ENCODE peak calls at places on chromosomes 7 and 10, in four cellular contexts. Z is K562, B is SK-N-SH, K is H1. O is an unnamed sample.
A peak's percentile ranks its signal among the peaks of the same experiment; 100 is the strongest.

GRCh38 chr7:105988277-105988676 is 25.2 kb downstream of the CDHR3 start:
- DNase-seq in Z (no peak), B (no peak), K (no peak), O (no peak)

GRCh38 chr10:133196936-133197758 is 32.9 kb upstream of the UTF1 start:
- DNase-seq in Z (no peak), B (no peak), K (no peak), O (peak; percentile 44)

GRCh38 chr10:79021948-79022499 is 46.7 kb upstream of the ZMIZ1 start:
- DNase-seq in Z (no peak), B (no peak), K (no peak), O (no peak)

GRCh38 chr10:103692421-103693069 is 162.8 kb downstream of the SH3PXD2A start:
- DNase-seq in Z (peak; percentile 35), B (no peak), K (no peak), O (peak; percentile 53)

GRCh38 chr10:48324580-48324979 is 18.1 kb downstream of the MAPK8 start:
- DNase-seq in Z (no peak), B (no peak), K (no peak), O (no peak)

GRCh38 chr7:27897441-27897847 is 157.5 kb downstream of the TAX1BP1 start:
- DNase-seq in Z (no peak), B (no peak), K (no peak), O (no peak)

GRCh38 chr10:12907651-12908050 is 93.9 kb downstream of the CCDC3 start:
- DNase-seq in Z (no peak), B (no peak), K (no peak), O (no peak)

GRCh38 chr7:5094641-5095040 is 49.0 kb downstream of the RBAK start:
- DNase-seq in Z (no peak), B (no peak), K (no peak), O (no peak)

GRCh38 chr7:130213820-130214219 is 6.2 kb downstream of the SSMEM1 start:
- DNase-seq in Z (no peak), B (no peak), K (no peak), O (no peak)

GRCh38 chr10:71132321-71132810 is 80.0 kb upstream of the UNC5B start:
- DNase-seq in Z (no peak), B (peak; percentile 45), K (no peak), O (no peak)

GRCh38 chr10:1570652-1571051 is 166.7 kb downstream of the ADARB2 start:
- DNase-seq in Z (no peak), B (no peak), K (no peak), O (no peak)

GRCh38 chr7:128006550-128007292 is 24.5 kb downstream of the LRRC4 start:
- DNase-seq in Z (no peak), B (no peak), K (no peak), O (no peak)

GRCh38 chr7:137687556-137688280 is 159.1 kb downstream of the DGKI start:
- DNase-seq in Z (no peak), B (no peak), K (no peak), O (no peak)

GRCh38 chr10:110802090-110802489 is 69.6 kb upstream of the PDCD4 start:
- DNase-seq in Z (no peak), B (no peak), K (no peak), O (no peak)

GRCh38 chr10:32114500-32114899 is 58.3 kb upstream of the KIF5B start:
- DNase-seq in Z (no peak), B (no peak), K (no peak), O (no peak)

DNA sequence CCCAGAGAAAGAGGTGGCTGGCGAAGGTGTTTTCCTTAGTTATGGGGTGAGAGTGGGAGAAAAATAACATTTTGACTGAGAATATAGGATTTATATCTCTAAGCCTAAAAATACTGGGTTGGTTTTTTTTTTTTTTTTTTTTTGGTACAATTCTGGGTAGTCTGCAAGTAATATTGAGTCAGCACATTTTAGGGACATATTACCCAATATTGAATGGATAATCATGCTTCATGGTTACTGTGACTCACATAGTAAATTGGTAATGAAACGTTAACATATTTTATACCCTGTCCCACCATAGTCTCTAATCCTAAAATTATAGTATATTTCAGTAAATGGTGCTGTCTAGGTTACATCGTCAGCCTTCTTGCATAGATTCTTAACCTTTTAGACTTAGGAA is 91.4 kb downstream of the TPST1 start:
- DNase-seq in Z (no peak), B (no peak), K (no peak), O (no peak)
- TF ChIP-seq CTCF in Z (no peak), B (no peak), K (no peak), O (no peak)

GRCh38 chr7:131249003-131249402 is 78.7 kb upstream of the MKLN1 start:
- DNase-seq in Z (no peak), B (no peak), K (no peak), O (no peak)
- TF ChIP-seq TEAD4 in Z (no peak), B (peak; percentile 84), K (no peak), O (no peak)

GRCh38 chr7:92250603-92251002 is 4.8 kb downstream of the ANKIB1 start:
- DNase-seq in Z (no peak), B (no peak), K (no peak), O (no peak)

GRCh38 chr7:92244803-92245486 is 769 bp downstream of the KRIT1 start:
- DNase-seq in Z (no peak), B (no peak), K (no peak), O (no peak)

GRCh38 chr7:92242972-92243371 is 2.7 kb downstream of the KRIT1 start:
- DNase-seq in Z (no peak), B (no peak), K (no peak), O (no peak)

GRCh38 chr7:92246363-92247101 is 758 bp downstream of the ANKIB1 start:
- DNase-seq in Z (peak; percentile 48), B (peak; percentile 61), K (no peak), O (peak; percentile 62)

GRCh38 chr7:92245487-92246362 is at the start of the genes ANKIB1 and KRIT1:
- DNase-seq in Z (peak; percentile 94), B (peak; percentile 96), K (peak; percentile 58), O (peak; percentile 84)
- TF ChIP-seq CTCF in Z (no peak), B (peak; percentile 26), K (peak; percentile 0), O (no peak)

DNA sequence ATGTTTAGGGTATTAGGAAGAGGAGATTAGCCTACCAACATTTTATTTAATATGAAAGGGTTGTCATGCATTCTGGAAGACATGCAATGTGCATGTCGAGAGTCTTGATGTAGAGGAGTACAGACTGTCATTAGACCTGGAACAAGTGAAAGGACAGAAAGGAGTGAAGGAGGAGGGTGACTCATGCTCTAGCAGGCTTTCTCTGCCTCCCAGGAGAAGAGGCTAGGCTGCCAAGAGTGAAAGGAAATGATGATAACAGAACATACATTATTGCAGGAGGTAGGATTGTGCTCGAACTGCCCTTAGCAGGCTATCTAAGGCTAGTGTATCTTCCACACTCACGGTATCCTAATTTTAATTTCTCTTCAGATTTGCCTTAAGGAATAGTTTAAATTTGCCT is 228.8 kb downstream of the EXOC4 start:
- DNase-seq in Z (no peak), B (no peak), K (no peak), O (no peak)
- TF ChIP-seq TEAD4 in Z (no peak), B (no peak), K (no peak), O (no peak)

DNA sequence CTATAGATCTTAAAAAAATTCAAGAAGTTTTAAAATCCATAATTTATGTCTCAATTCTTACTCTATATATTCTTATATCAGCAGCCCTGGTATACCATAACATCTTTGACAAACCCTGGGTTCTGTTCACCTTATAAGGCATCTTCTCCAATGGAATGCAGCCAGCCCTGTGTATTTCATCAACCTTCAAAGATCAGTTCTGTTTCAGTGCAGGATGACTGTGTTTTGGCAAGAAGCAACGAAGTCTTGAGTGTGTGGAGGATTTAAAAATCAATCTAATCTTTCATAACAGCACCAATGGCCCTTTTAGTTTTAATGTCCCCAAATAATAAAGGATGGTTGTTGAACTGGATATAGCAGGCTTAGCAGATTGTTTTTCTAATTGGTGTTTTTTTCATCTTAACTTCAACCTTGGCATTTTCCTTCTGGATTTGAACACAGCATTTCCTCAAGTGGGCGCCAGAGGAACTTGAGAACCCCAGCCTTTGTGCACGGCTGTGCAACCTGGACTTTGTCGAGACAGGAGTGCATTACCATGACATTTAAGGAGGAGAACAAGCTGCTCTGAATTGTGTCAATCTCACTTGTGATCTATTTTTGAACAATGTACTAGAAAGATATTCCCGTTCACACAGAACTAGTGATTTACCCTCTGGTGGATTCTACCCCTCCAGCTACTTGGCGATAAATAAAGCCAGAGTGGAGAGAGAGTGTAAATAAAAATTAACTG is 313.3 kb upstream of the AKR1E2 start:
- DNase-seq in Z (no peak), B (peak; percentile 34), K (no peak), O (peak; percentile 36)
- TF ChIP-seq CTCF in Z (peak; percentile 54), B (peak; percentile 67), K (peak; percentile 54), O (peak; percentile 23)

GRCh38 chr10:116688241-116688711 is 54.1 kb downstream of the HSPA12A start:
- DNase-seq in Z (no peak), B (no peak), K (no peak), O (no peak)
- TF ChIP-seq TEAD4 in Z (no peak), B (no peak), K (no peak), O (no peak)